ENCODE peak calls at places on chromosomes 5 and 9, in four cellular contexts. One of them, this sample, is unnamed.

GRCh38 chr9:37574241-37574721 is 1.9 kb downstream of the FBXO10 start:
- DNase-seq in activated T-cell treated with anti-CD3 and anti-CD28 coated beads, Interleukin-2, amount 50 U/mL, for 1 hour: no peak
- DNase-seq in Caki2: no peak
- DNase-seq in HEK293T: peak
- DNase-seq in this sample: no peak

GRCh38 chr5:94463739-94464138 is 154.7 kb downstream of the KIAA0825 start:
- DNase-seq in activated T-cell treated with anti-CD3 and anti-CD28 coated beads, Interleukin-2, amount 50 U/mL, for 1 hour: no peak
- DNase-seq in HEK293T: no peak
- DNase-seq in Caki2: no peak
- DNase-seq in this sample: no peak

GRCh38 chr9:84791608-84792007 is 122.1 kb downstream of the NTRK2 start:
- DNase-seq in HEK293T: no peak
- DNase-seq in activated T-cell treated with anti-CD3 and anti-CD28 coated beads, Interleukin-2, amount 50 U/mL, for 1 hour: no peak
- DNase-seq in Caki2: no peak
- DNase-seq in this sample: no peak

GRCh38 chr5:138623053-138623452 is 47.9 kb upstream of the HSPA9 start:
- DNase-seq in Caki2: no peak
- DNase-seq in activated T-cell treated with anti-CD3 and anti-CD28 coated beads, Interleukin-2, amount 50 U/mL, for 1 hour: no peak
- DNase-seq in HEK293T: no peak
- DNase-seq in this sample: no peak

GRCh38 chr9:90433398-90433890 is 209.2 kb downstream of the DIRAS2 start:
- DNase-seq in Caki2: peak
- DNase-seq in activated T-cell treated with anti-CD3 and anti-CD28 coated beads, Interleukin-2, amount 50 U/mL, for 1 hour: no peak
- DNase-seq in HEK293T: peak
- DNase-seq in this sample: no peak

GRCh38 chr5:148928141-148928540 is 101.7 kb downstream of the ADRB2 start:
- DNase-seq in Caki2: no peak
- DNase-seq in activated T-cell treated with anti-CD3 and anti-CD28 coated beads, Interleukin-2, amount 50 U/mL, for 1 hour: no peak
- DNase-seq in HEK293T: no peak
- DNase-seq in this sample: no peak

GRCh38 chr9:75111019-75111622 is 22.8 kb downstream of the OSTF1 start:
- DNase-seq in HEK293T: no peak
- DNase-seq in Caki2: no peak
- DNase-seq in activated T-cell treated with anti-CD3 and anti-CD28 coated beads, Interleukin-2, amount 50 U/mL, for 1 hour: no peak
- DNase-seq in this sample: no peak

GRCh38 chr5:87113848-87114247 is 153.8 kb upstream of the RASA1 start:
- DNase-seq in Caki2: peak
- DNase-seq in HEK293T: no peak
- DNase-seq in activated T-cell treated with anti-CD3 and anti-CD28 coated beads, Interleukin-2, amount 50 U/mL, for 1 hour: no peak
- DNase-seq in this sample: no peak

GRCh38 chr5:58080573-58080972 is 379.3 kb downstream of the PLK2 start:
- DNase-seq in HEK293T: no peak
- DNase-seq in Caki2: peak
- DNase-seq in activated T-cell treated with anti-CD3 and anti-CD28 coated beads, Interleukin-2, amount 50 U/mL, for 1 hour: no peak
- DNase-seq in this sample: no peak

GRCh38 chr5:1152771-1153282 is 41.0 kb upstream of the SLC12A7 start:
- DNase-seq in Caki2: no peak
- DNase-seq in HEK293T: no peak
- DNase-seq in activated T-cell treated with anti-CD3 and anti-CD28 coated beads, Interleukin-2, amount 50 U/mL, for 1 hour: no peak
- DNase-seq in this sample: no peak

GRCh38 chr9:99231708-99232107 is 9.6 kb downstream of the SEC61B start:
- DNase-seq in Caki2: no peak
- DNase-seq in activated T-cell treated with anti-CD3 and anti-CD28 coated beads, Interleukin-2, amount 50 U/mL, for 1 hour: no peak
- DNase-seq in HEK293T: no peak
- DNase-seq in this sample: no peak

GRCh38 chr5:2686725-2687124 is 64.8 kb downstream of the IRX2 start:
- DNase-seq in activated T-cell treated with anti-CD3 and anti-CD28 coated beads, Interleukin-2, amount 50 U/mL, for 1 hour: no peak
- DNase-seq in HEK293T: no peak
- DNase-seq in Caki2: no peak
- DNase-seq in this sample: no peak

GRCh38 chr9:134548618-134549017 is 93.0 kb upstream of the COL5A1 start:
- DNase-seq in activated T-cell treated with anti-CD3 and anti-CD28 coated beads, Interleukin-2, amount 50 U/mL, for 1 hour: no peak
- DNase-seq in HEK293T: no peak
- DNase-seq in Caki2: no peak
- DNase-seq in this sample: no peak

GRCh38 chr9:130672466-130672865 is 8.1 kb downstream of the PRDM12 start:
- DNase-seq in activated T-cell treated with anti-CD3 and anti-CD28 coated beads, Interleukin-2, amount 50 U/mL, for 1 hour: no peak
- DNase-seq in HEK293T: no peak
- DNase-seq in Caki2: no peak
- DNase-seq in this sample: no peak

GRCh38 chr9:93575706-93576295 is 583 bp upstream of the PHF2 start:
- DNase-seq in Caki2: peak
- DNase-seq in activated T-cell treated with anti-CD3 and anti-CD28 coated beads, Interleukin-2, amount 50 U/mL, for 1 hour: peak
- DNase-seq in HEK293T: peak
- DNase-seq in this sample: no peak

GRCh38 chr9:37026085-37026935 is 7.8 kb downstream of the PAX5 start:
- DNase-seq in activated T-cell treated with anti-CD3 and anti-CD28 coated beads, Interleukin-2, amount 50 U/mL, for 1 hour: peak
- DNase-seq in HEK293T: peak
- DNase-seq in Caki2: no peak
- DNase-seq in this sample: no peak

GRCh38 chr5:58259685-58260152 is 200.2 kb downstream of the PLK2 start:
- DNase-seq in HEK293T: no peak
- DNase-seq in activated T-cell treated with anti-CD3 and anti-CD28 coated beads, Interleukin-2, amount 50 U/mL, for 1 hour: no peak
- DNase-seq in Caki2: peak
- DNase-seq in this sample: peak